ENCODE peak calls at places on chromosomes 5 and 9, in six cellular contexts. Y is spleen, N is SK-N-SH, O is HCT116, A is stomach, T is sigmoid colon. I is an unnamed sample.

GRCh38 chr9:16921855-16922254 is 51.4 kb upstream of the BNC2 start:
- DNase-seq in Y (no peak), N (no peak), O (peak; percentile 7), A (no peak), T (no peak), I (no peak)

GRCh38 chr5:57681942-57682341 is 199.3 kb upstream of the ACTBL2 start:
- DNase-seq in Y (no peak), N (no peak), O (no peak), A (no peak), T (no peak), I (no peak)

GRCh38 chr5:41722359-41722950 is 147.8 kb downstream of the OXCT1 start:
- DNase-seq in Y (no peak), N (no peak), O (no peak), A (no peak), T (no peak), I (no peak)

GRCh38 chr9:88817628-88818027 is 173.6 kb upstream of the S1PR3 start:
- DNase-seq in Y (no peak), N (no peak), O (no peak), A (no peak), T (no peak), I (no peak)

GRCh38 chr9:17761984-17762676 is 183.3 kb downstream of the SH3GL2 start:
- DNase-seq in Y (no peak), N (no peak), O (no peak), A (no peak), T (no peak), I (no peak)

GRCh38 chr5:174295736-174296481 is 250.4 kb downstream of the NSG2 start:
- DNase-seq in Y (no peak), N (no peak), O (no peak), A (no peak), T (no peak), I (no peak)

GRCh38 chr9:109020113-109020512 is 6.8 kb upstream of the CTNNAL1 start:
- DNase-seq in Y (no peak), N (no peak), O (no peak), A (no peak), T (no peak), I (no peak)

GRCh38 chr9:22817181-22817580 is 370.6 kb downstream of the DMRTA1 start:
- DNase-seq in Y (no peak), N (no peak), O (no peak), A (no peak), T (no peak), I (no peak)

GRCh38 chr5:1179383-1179715 is 22.0 kb upstream of the SLC6A19 start:
- DNase-seq in Y (no peak), N (no peak), O (no peak), A (no peak), T (no peak), I (no peak)

GRCh38 chr5:31104775-31105174 is 88.7 kb upstream of the CDH6 start:
- DNase-seq in Y (no peak), N (no peak), O (no peak), A (no peak), T (no peak), I (no peak)

GRCh38 chr5:80184235-80185023 is 71.4 kb downstream of the SERINC5 start:
- DNase-seq in Y (no peak), N (no peak), O (no peak), A (peak; percentile 72), T (no peak), I (no peak)

GRCh38 chr5:4442221-4442620 is 697.9 kb upstream of the ADAMTS16 start:
- DNase-seq in Y (no peak), N (no peak), O (no peak), A (no peak), T (no peak), I (no peak)

GRCh38 chr5:34600118-34600493 is 56.0 kb upstream of the RAI14 start:
- DNase-seq in Y (no peak), N (no peak), O (no peak), A (no peak), T (no peak), I (no peak)

GRCh38 chr5:150522504-150523464 is 14.9 kb downstream of the NDST1 start:
- DNase-seq in Y (no peak), N (no peak), O (no peak), A (no peak), T (no peak), I (no peak)

GRCh38 chr9:68706579-68707201 is 1.6 kb downstream of the PIP5K1B start:
- DNase-seq in Y (no peak), N (no peak), O (no peak), A (no peak), T (no peak), I (no peak)

GRCh38 chr5:81097733-81098132 is 135.4 kb upstream of the CKMT2 start:
- DNase-seq in Y (no peak), N (no peak), O (no peak), A (no peak), T (no peak), I (no peak)

GRCh38 chr9:126080641-126081040 is 246.0 kb upstream of the MVB12B start:
- DNase-seq in Y (no peak), N (no peak), O (no peak), A (no peak), T (no peak), I (no peak)

GRCh38 chr5:5593391-5593790 is 170.9 kb downstream of the ICE1 start:
- DNase-seq in Y (no peak), N (no peak), O (no peak), A (no peak), T (no peak), I (no peak)

GRCh38 chr5:5602554-5602953 is 180.1 kb downstream of the ICE1 start:
- DNase-seq in Y (no peak), N (no peak), O (no peak), A (no peak), T (no peak), I (no peak)

DNA sequence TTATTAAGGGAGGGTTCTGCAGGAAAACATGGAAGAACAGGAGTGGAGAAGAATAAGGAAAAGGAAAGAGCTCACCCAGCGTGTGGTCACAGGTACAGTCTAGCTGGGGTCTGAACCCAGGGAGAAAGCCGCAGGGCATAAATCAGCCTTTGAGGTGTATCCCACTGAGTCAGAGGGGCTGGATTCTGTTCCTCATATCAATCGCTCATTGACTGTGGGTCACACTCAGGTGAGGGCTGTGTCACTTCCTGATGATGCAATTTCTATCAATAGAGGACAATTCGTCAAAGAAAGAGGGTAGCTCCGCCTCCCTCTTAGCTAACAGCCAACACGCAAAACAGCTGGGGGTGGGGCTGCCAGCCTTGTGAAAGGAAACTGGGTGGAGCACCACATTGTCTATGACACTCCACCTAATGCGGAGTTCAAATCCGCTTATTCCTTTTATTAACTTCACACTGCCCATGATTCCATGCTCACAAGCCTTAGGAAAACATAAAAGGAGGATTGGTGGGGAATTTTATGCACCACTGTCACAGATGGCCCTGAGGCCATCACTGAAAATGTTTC is 176.2 kb downstream of the ICE1 start:
- DNase-seq in Y (no peak), N (no peak), O (peak; percentile 82), A (no peak), T (no peak), I (no peak)
- H3K27me3 ChIP-seq in Y (no peaks in the 10 kb centered on the region), N (no peaks in the 10 kb centered on the region), O (no peaks in the 10 kb centered on the region), A (no peaks in the 10 kb centered on the region), T (no peaks in the 10 kb centered on the region), I (no peaks in the 10 kb centered on the region)

DNA sequence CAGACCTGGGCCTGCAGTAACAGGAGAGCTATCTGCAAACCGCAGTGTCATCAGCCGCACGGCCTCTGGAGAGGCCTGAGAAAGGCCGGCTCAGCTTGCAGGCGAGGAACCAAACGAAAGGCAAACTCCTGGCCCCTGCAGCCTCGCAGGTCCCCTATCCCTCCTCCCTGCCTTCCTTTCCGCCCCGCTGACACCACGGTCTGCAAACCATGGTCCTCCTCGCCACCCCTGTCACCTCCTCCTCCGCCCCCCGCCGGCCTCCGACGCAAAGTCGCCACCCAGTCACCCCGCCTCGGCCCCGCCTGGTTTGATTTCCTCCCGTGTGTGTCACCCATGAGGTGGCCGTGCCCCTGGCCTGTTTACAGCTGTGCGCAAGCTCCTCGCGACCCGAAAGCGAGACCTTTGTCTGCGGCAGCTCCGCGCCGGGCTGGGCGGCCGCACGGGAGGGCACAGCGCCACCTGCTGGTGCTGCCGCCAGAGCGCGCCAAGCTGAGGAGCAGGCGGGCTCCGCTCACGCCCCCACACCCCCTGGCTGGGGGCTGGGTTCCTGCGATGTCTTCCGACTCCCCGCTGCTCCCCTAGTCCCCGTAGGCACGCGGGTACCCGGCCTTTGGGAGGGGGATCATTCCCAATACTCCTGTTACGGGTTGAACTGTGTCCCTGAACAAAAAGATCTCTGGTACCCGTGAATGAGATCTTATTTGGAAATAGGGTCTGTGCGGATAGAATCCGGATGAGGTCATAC is 19.4 kb downstream of the GBGT1 start:
- DNase-seq in Y (peak; percentile 96), N (peak; percentile 90), O (no peak), A (peak; percentile 86), T (peak; percentile 88), I (no peak)
- TF ChIP-seq POLR2AphosphoS5 in Y (peak; percentile 87), N (no peak), O (no peak), A (peak; percentile 91), T (no peak), I (peak; percentile 62)

DNA sequence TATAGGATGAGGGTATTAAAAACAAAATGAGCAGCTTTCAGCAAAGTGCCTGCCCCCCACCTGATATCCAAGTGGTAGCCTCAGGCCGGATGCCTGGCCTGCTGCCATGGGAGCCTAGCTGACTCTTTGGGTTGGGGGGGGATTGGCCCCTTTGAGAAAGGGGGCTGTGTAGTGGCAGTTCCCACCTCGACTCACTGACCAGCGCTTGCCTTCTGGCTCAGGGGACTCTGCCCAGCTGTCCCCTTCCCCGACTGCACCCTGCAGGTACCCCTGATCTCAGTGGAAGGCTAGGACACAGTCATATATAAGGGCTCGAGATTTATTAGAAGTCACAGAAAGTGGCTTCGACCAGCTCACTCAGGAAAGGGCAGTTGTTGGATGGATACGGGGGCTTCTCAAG is 1.5 kb upstream of the NEUROG1 start:
- DNase-seq in Y (no peak), N (no peak), O (no peak), A (no peak), T (no peak), I (no peak)
- H3K27me3 ChIP-seq in Y (peaks cover 94% of the 10 kb centered on the region), N (peaks cover 85% of the 10 kb centered on the region), O (peaks cover 4% of the 10 kb centered on the region), A (peaks cover 100% of the 10 kb centered on the region), T (peaks cover 38% of the 10 kb centered on the region), I (peaks cover 77% of the 10 kb centered on the region)

GRCh38 chr5:52956014-52956413 is 33.1 kb upstream of the ITGA2 start:
- DNase-seq in Y (no peak), N (no peak), O (no peak), A (no peak), T (no peak), I (no peak)

GRCh38 chr5:52961238-52961637 is 27.9 kb upstream of the ITGA2 start:
- DNase-seq in Y (no peak), N (no peak), O (no peak), A (no peak), T (no peak), I (no peak)

GRCh38 chr5:52952483-52952882 is 36.7 kb upstream of the ITGA2 start:
- DNase-seq in Y (no peak), N (no peak), O (no peak), A (no peak), T (no peak), I (no peak)

DNA sequence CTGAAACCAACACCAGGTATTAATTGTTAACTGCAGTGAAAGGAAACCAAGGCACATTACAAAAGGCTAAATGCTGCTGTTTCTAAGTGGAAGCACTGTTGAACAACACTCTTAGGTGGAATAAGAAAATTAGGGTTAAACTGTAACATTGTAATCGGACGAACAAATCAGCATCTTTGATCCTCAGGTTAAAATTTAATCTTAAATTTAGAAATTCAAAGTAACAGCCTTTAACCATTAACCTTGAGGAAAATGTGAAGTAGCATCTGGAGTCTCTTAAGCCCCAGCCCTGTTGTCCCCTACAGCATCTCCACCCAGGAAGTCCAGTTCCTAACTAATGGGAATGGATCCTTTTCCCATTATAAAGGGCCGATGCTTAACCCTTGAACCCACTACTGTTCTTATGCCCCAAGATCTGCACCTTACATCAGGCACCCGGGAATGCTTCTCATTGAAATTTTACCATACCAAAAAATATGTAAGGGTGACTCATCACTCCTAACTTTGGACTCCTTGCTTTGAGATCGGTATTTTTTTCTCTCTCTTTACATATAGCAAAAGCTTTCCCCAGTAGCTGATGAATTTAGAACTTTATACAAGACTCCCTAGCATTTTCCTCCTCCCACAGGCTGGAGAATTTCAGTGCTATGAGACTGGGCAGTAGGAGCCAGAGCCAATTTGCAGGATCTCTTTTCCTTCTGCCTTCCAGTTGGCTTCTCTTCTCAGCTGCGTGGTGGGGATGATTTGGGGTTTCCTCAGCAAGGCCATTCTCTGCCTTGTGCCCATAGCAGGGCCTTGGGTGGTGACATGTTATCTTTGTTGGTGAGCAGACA is 32.0 kb upstream of the ITGA2 start:
- DNase-seq in Y (no peak), N (no peak), O (no peak), A (no peak), T (no peak), I (no peak)
- TF ChIP-seq POLR2AphosphoS5 in Y (no peak), N (no peak), O (no peak), A (no peak), T (no peak), I (no peak)

I was measured in breast epithelium.